ENCODE peak calls at places on chromosomes 1 and 21, in five cellular contexts. B is gastrocnemius medialis, A is tibial nerve, C is right lobe of liver, X is ovary. I is an unnamed sample. For H3K4me1, the result is how much of the 10 kb centered on the place peaks cover.

GRCh38 chr21:15731243-15731613 is 1.4 kb downstream of the USP25 start:
- DNase-seq in B (no peak), A (no peak), C (no peak), X (no peak), I (no peak)

GRCh38 chr1:44294588-44295007 is 60.5 kb downstream of the ERI3 start:
- DNase-seq in B (peak), A (peak), C (no peak), X (peak), I (no peak)

GRCh38 chr1:30998887-30999286 is 66.6 kb downstream of the PUM1 start:
- DNase-seq in B (no peak), A (no peak), C (no peak), X (no peak), I (no peak)

GRCh38 chr1:231487910-231488309 is 40.6 kb upstream of the TSNAX start:
- DNase-seq in B (no peak), A (no peak), C (no peak), X (no peak), I (no peak)

GRCh38 chr1:230375795-230376194 is 50.3 kb downstream of the PGBD5 start:
- DNase-seq in B (no peak), A (no peak), C (no peak), X (no peak), I (no peak)

GRCh38 chr1:90475623-90476022 is 241.5 kb downstream of the BARHL2 start:
- DNase-seq in B (no peak), A (no peak), C (no peak), X (no peak), I (no peak)

GRCh38 chr1:168469690-168470089 is 74.1 kb downstream of the XCL2 start:
- DNase-seq in B (peak), A (peak), C (no peak), X (peak), I (no peak)

GRCh38 chr1:226712779-226713420 is 26.2 kb downstream of the ITPKB start:
- DNase-seq in B (no peak), A (no peak), C (no peak), X (no peak), I (no peak)

GRCh38 chr1:186091222-186091720 is 283.8 kb downstream of the TPR start:
- DNase-seq in B (no peak), A (no peak), C (no peak), X (no peak), I (no peak)

GRCh38 chr1:61450454-61451213 is 274.3 kb downstream of the TM2D1 start:
- DNase-seq in B (no peak), A (no peak), C (no peak), X (peak), I (no peak)

GRCh38 chr1:112312879-112313278 is 83.1 kb upstream of the CTTNBP2NL start:
- DNase-seq in B (no peak), A (no peak), C (no peak), X (no peak), I (no peak)

GRCh38 chr1:223084466-223084865 is 58.6 kb downstream of the TLR5 start:
- DNase-seq in B (no peak), A (no peak), C (no peak), X (peak), I (no peak)

GRCh38 chr21:15848632-15849031 is 118.8 kb downstream of the USP25 start:
- DNase-seq in B (no peak), A (no peak), C (no peak), X (no peak), I (no peak)

GRCh38 chr1:175303308-175303707 is 110.7 kb upstream of the KIAA0040 start:
- DNase-seq in B (no peak), A (no peak), C (no peak), X (no peak), I (no peak)

GRCh38 chr1:158124034-158124433 is 56.7 kb upstream of the CD1D start:
- DNase-seq in B (no peak), A (no peak), C (no peak), X (no peak), I (no peak)

GRCh38 chr1:198173832-198174231 is 17.0 kb downstream of the NEK7 start:
- DNase-seq in B (no peak), A (no peak), C (no peak), X (no peak), I (no peak)

GRCh38 chr1:198171667-198172294 is 15.0 kb downstream of the NEK7 start:
- DNase-seq in B (no peak), A (no peak), C (no peak), X (no peak), I (no peak)

GRCh38 chr1:198175418-198176170 is 18.8 kb downstream of the NEK7 start:
- DNase-seq in B (no peak), A (no peak), C (no peak), X (no peak), I (no peak)

GRCh38 chr1:198176179-198176578 is 19.4 kb downstream of the NEK7 start:
- DNase-seq in B (no peak), A (no peak), C (no peak), X (no peak), I (no peak)

DNA sequence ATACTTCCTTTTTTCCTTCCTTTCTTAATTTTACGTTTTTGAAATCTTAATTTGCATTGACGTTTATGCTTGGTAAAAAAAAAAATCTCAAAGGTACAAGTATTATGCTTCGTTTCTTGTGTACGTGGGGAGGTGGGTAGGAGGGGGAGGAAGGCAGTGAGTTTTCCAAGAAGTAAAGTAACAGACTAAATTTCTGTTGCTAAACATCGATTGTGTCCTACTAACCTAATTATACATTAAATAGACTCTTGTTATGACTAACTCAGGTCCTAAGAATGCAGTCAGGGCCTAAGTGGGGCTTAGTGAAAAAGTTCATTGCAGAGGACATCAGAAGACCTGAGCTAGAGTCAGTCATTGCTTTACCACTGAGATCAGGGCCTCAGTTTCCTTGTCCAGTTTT is 17.5 kb downstream of the NEK7 start:
- DNase-seq in B (no peak), A (no peak), C (no peak), X (no peak), I (no peak)
- H3K27ac ChIP-seq in B (no peak), A (no peak), C (no peak), X (no peak), I (no peak)

DNA sequence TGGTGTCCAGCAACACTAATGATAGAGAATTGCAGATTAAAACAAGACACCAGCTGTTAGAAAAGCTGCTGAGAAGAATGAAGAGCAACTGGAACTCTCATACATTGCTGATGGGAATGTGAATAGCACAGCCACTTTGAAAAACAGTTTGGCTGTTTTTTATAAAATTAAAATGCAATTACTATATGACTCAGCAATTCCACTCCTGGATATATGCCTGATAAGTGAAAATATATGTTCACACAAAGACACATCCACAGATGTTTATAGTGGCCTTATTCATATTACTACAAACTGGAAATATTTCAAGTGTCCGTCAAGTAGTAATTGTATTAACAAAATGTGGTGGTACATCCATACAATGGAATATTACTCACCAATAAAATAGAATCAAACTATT is 99.7 kb upstream of the HAO2 start:
- DNase-seq in B (no peak), A (no peak), C (no peak), X (no peak), I (no peak)
- H3K4me1 ChIP-seq in B (under half), A (under half), C (under half), X (under half), I (under half)

GRCh38 chr1:16628361-16629111 is 15.2 kb upstream of the NBPF1 start:
- DNase-seq in B (no peak), A (no peak), C (peak), X (peak), I (no peak)
- TF ChIP-seq POLR2A in B (no peak), A (no peak), C (no peak), X (no peak), I (no peak)

DNA sequence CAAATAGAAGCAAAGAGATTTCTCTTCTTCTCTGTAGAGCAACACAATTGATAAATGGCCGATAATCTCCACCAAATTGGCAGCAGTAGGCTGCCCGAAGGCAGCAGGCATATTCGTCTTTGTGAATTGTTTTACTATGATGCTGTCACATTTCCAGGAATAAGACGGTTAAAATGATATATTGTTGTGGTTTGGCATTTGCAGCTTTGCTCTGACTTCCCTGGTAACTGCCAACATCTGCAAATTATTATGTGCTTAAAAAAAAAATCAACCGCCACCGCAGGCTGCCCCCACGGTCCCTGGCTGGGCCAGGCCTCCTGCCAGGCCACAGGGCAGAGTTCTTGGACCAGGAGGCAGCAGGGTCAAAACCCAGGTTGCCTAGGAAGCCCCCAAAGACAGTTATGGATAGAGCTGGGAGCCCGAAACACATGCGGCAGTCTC is 179.3 kb downstream of the ETS2 start:
- DNase-seq in B (no peak), A (no peak), C (no peak), X (peak), I (no peak)
- H3K27ac ChIP-seq in B (peak), A (peak), C (no peak), X (peak), I (peak)

I was measured in esophagus squamous epithelium.